ENCODE peak calls at places on chromosomes 5 and 9, in five cellular contexts. T is H1, O is mesenchymal stem cell, V is neuronal stem cell, A is trophoblast cell. E is an unnamed sample. For H3K36me3, the result is how much of the 10 kb centered on the place peaks cover.

GRCh38 chr5:172796306-172796705 is 25.3 kb upstream of the DUSP1 start:
- DNase-seq in T (no peak), A (no peak), O (no peak), V (no peak), E (no peak)

GRCh38 chr5:153594785-153595184 is 104.3 kb downstream of the GRIA1 start:
- DNase-seq in A (no peak), T (no peak), V (no peak), O (no peak), E (no peak)

GRCh38 chr9:123049589-123050222 is 16.2 kb downstream of the GPR21 start:
- DNase-seq in T (no peak), V (no peak), A (no peak), O (no peak), E (peak)

GRCh38 chr5:145981612-145982571 is 45.5 kb downstream of the SH3RF2 start:
- DNase-seq in O (no peak), A (peak), T (no peak), V (no peak), E (no peak)

GRCh38 chr9:88370346-88370745 is 17.9 kb upstream of the SPIN1 start:
- DNase-seq in V (no peak), T (no peak), A (no peak), O (peak), E (no peak)

GRCh38 chr9:95857122-95857521 is 18.4 kb upstream of the ERCC6L2 start:
- DNase-seq in O (peak), A (no peak), T (no peak), V (no peak), E (peak)

GRCh38 chr5:1521671-1522600 is 1.8 kb downstream of the LPCAT1 start:
- DNase-seq in T (peak), V (no peak), A (no peak), O (peak), E (peak)

GRCh38 chr5:151253604-151253948 is 591 bp downstream of the GM2A start:
- DNase-seq in A (no peak), V (no peak), O (no peak), T (no peak), E (no peak)

GRCh38 chr9:136740491-136740890 is 2.2 kb downstream of the LCN10 start:
- DNase-seq in O (no peak), A (no peak), V (no peak), T (no peak), E (no peak)
- H3K36me3 ChIP-seq in O (under half), A (under half), V (under half), T (under half), E (under half)

DNA sequence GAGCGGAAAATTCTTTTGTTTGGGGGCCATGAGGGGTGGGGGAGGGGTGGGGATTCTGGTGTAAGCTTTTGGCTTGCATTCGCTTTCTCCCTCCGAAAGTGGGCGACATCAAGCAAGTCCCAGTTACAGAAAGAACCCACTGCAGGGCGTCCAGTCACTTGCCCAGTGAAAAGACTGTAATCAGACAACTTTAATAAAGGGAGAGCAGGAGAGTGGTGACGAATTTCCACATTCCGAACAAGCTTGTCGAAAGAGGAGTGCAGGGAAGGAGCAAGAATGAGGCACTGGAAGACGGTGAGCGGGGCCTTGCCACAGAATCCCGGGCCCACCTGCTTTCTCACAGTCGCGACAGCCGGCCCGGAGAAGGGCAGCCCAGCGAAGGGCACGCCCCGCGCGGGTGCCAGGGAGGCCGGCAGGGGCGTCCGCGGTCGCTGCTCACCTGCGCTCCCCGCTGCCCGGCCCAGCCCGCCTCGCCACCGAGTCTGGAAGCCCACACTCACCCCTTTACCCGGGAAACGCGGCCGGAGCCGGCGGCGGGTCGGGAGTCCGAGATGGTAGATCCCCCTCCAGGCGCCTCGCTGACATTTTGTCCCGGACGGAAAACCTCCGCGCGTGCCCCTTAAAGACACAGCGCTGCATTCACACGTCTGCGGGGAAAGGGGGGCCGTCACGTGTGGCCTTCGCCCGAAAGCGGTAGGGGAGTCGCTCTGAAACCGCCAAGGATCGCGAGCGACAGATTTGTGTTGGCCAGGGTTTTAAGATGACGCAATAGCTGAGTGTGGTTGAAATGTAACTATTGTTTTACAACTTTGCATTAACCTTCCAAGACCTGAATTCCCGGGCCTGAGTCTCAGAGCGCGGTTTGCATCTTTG is at the start of gene ZBED3:
- DNase-seq in V (peak), T (peak), O (peak), A (peak), E (peak)
- H4K91ac ChIP-seq in V (no peak), T (peak), O (peak), A (peak), E (peak)

GRCh38 chr9:128642675-128643074 is 14.0 kb downstream of the DYNC2I2 start:
- DNase-seq in O (no peak), V (no peak), A (no peak), T (no peak), E (no peak)
- H3K36me3 ChIP-seq in O (under half), V (under half), A (under half), T (under half), E (under half)

DNA sequence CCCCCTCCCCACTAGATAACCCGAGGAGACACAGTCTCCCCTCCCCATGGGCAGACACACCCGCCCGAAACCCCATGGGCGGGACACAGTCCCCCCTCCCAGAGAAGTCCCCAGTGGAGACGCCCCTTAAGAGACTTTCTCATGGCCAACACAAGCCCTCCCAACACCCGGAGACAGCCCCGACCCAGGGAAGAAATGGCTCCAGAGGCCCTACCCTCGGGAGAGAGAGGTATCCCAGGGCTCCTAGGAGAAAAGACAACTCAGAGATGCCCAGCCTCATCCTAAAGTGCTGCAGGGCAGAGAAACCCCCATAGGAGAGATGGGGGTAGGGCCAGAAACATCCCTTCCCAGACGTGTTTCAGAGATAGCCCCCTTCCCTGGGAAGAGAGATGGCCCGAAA is 27.4 kb downstream of the PCDH1 start:
- DNase-seq in T (peak), V (no peak), O (no peak), A (no peak), E (no peak)
- H4K91ac ChIP-seq in T (no peak), V (no peak), O (peak), A (peak), E (peak)

DNA sequence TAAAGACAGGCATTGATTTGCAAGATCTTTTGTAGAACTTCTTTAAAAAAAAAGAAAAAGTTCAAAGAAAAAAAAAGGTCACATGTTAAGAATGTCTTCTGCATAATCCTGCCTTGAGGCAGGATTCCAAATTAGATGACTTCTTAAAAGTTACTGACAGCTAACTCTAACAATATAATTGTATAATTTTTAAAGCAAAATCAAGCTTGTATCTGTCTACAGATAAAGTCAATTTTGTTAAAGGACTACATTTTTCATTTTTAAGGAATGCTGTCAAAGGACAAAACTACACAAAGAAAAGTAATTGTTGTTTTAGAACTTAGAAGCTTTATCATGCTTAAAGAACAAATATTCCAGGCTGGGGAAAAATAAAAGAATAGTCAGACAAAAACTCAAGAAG is 57.8 kb downstream of the MPDZ start:
- DNase-seq in V (no peak), A (no peak), O (no peak), T (no peak), E (no peak)
- H3K36me3 ChIP-seq in V (under half), A (under half), O (under half), T (under half), E (under half)

GRCh38 chr9:136587944-136588662 is 42.3 kb upstream of the NOTCH1 start:
- DNase-seq in T (peak), A (no peak), O (peak), V (peak), E (no peak)
- H4K91ac ChIP-seq in T (peak), A (peak), O (peak), V (peak), E (no peak)

GRCh38 chr9:33273266-33273971 is 8.6 kb downstream of the CHMP5 start:
- DNase-seq in V (no peak), A (no peak), T (no peak), O (no peak), E (peak)

GRCh38 chr9:33273972-33274328 is 9.1 kb downstream of the CHMP5 start:
- DNase-seq in T (no peak), O (no peak), A (no peak), V (no peak), E (peak)

GRCh38 chr9:33267368-33267767 is 2.5 kb downstream of the CHMP5 start:
- DNase-seq in T (no peak), A (no peak), O (no peak), V (no peak), E (no peak)

GRCh38 chr9:33270146-33270545 is 5.3 kb downstream of the CHMP5 start:
- DNase-seq in V (no peak), O (no peak), A (no peak), T (no peak), E (no peak)

GRCh38 chr9:33272061-33272460 is 7.2 kb downstream of the CHMP5 start:
- DNase-seq in T (no peak), A (no peak), V (no peak), O (no peak), E (no peak)
- H3K36me3 ChIP-seq in T (under half), A (under half), V (under half), O (under half), E (under half)

E was measured in IMR-90.